ENCODE peak calls at places on chromosomes 2 and 18, in four cellular contexts. D, N, K and Q are unnamed samples. For H3K4me1, the result is how much of the 10 kb centered on the place peaks cover.

GRCh38 chr2:128386066-128386465 is 67.4 kb upstream of the HS6ST1 start:
- DNase-seq in D (no peak), N (peak), K (no peak), Q (peak)

GRCh38 chr2:68302281-68302680 is 17.5 kb downstream of the CNRIP1 start:
- DNase-seq in D (no peak), N (no peak), K (no peak), Q (no peak)

GRCh38 chr2:69053416-69053965 is 40.5 kb downstream of the ANTXR1 start:
- DNase-seq in D (no peak), N (no peak), K (no peak), Q (no peak)

GRCh38 chr2:234245945-234246344 is 195.4 kb downstream of the SPP2 start:
- DNase-seq in D (no peak), N (no peak), K (no peak), Q (no peak)

GRCh38 chr2:223724831-223725230 is 112.6 kb downstream of the AP1S3 start:
- DNase-seq in D (no peak), N (no peak), K (no peak), Q (no peak)

GRCh38 chr2:54772531-54772930 is 49.1 kb downstream of the EML6 start:
- DNase-seq in D (no peak), N (no peak), K (no peak), Q (no peak)

GRCh38 chr2:3628800-3629199 is 29.2 kb upstream of the ALLC start:
- DNase-seq in D (peak), N (peak), K (no peak), Q (peak)

GRCh38 chr18:77632738-77633137 is 383.1 kb downstream of the GALR1 start:
- DNase-seq in D (no peak), N (no peak), K (no peak), Q (no peak)

GRCh38 chr18:48408727-48409590 is at the start of gene ZBTB7C:
- DNase-seq in D (no peak), N (peak), K (peak), Q (no peak)

GRCh38 chr2:174158003-174158402 is 90.3 kb downstream of the OLA1 start:
- DNase-seq in D (peak), N (no peak), K (no peak), Q (no peak)

GRCh38 chr2:33530614-33531344 is 54.3 kb downstream of the RASGRP3 start:
- DNase-seq in D (no peak), N (no peak), K (no peak), Q (no peak)

GRCh38 chr2:197615033-197615652 is 60.2 kb downstream of the RFTN2 start:
- DNase-seq in D (peak), N (peak), K (no peak), Q (no peak)

GRCh38 chr2:24409166-24409565 is 48.8 kb upstream of the ITSN2 start:
- DNase-seq in D (no peak), N (no peak), K (no peak), Q (no peak)

GRCh38 chr2:82636411-82637020 is 1822.6 kb downstream of the SUCLG1 start:
- DNase-seq in D (no peak), N (no peak), K (no peak), Q (no peak)

GRCh38 chr2:112958428-112959108 is 19.2 kb upstream of the IL36G start:
- DNase-seq in D (peak), N (no peak), K (no peak), Q (no peak)

GRCh38 chr2:142082363-142082762 is 48.5 kb downstream of the LRP1B start:
- DNase-seq in D (no peak), N (no peak), K (no peak), Q (no peak)

GRCh38 chr2:233473386-233473791 is 93.2 kb downstream of the USP40 start:
- DNase-seq in D (no peak), N (peak), K (no peak), Q (no peak)

GRCh38 chr2:217286833-217287232 is 427.0 kb upstream of the TNP1 start:
- DNase-seq in D (no peak), N (no peak), K (no peak), Q (no peak)

GRCh38 chr2:114354199-114354598 is 88.2 kb upstream of the DPP10 start:
- DNase-seq in D (no peak), N (no peak), K (no peak), Q (no peak)
- TF ChIP-seq POLR2A in D (no peak), N (no peak), K (no peak), Q (no peak)

GRCh38 chr2:37764108-37764507 is 92.7 kb upstream of the CDC42EP3 start:
- DNase-seq in D (no peak), N (no peak), K (no peak), Q (no peak)
- H3K4me1 ChIP-seq in D (under half), N (under half), K (under half), Q (under half)

GRCh38 chr2:219509780-219510511 is 4.3 kb upstream of the ASIC4 start:
- DNase-seq in D (no peak), N (peak), K (no peak), Q (peak)
- H3K4me3 ChIP-seq in D (no peak), N (peak), K (peak), Q (no peak)

GRCh38 chr2:9033385-9034175 is 30.1 kb upstream of the MBOAT2 start:
- DNase-seq in D (no peak), N (no peak), K (no peak), Q (no peak)
- TF ChIP-seq POLR2A in D (no peak), N (no peak), K (no peak), Q (no peak)

DNA sequence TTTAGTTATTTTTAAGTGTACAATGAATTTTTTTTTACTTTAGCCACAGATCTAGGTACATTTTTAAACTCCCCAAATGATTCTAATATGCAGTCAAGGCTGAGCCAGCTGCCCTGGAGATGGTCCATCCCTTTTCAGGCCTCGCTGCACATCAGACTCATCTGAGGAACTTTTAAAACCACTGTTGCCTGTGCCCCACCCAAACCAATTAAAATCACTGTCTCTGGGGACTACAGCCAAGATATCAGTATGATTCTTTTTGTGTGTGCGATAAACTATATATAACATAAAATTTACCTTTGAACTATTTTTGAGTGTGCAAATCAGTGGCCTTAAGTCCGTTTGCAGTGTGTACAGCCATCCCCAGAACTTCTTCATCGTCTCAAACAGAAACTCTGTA is 9.1 kb upstream of the MALT1 start:
- DNase-seq in D (no peak), N (no peak), K (no peak), Q (no peak)
- H3K4me1 ChIP-seq in D (under half), N (under half), K (under half), Q (under half)